ENCODE peak calls at places on chromosome 5, in six cellular contexts. One of them, this sample, is unnamed.

GRCh38 chr5:443239-444151 is 519 bp downstream of the EXOC3 start:
- DNase-seq in keratinocyte: no peak
- DNase-seq in CD8-positive, alpha-beta memory T cell: peak; percentile 61
- DNase-seq in upper lobe of right lung: peak; percentile 63
- DNase-seq in CD8-positive, alpha-beta T cell: peak; percentile 67
- DNase-seq in tibial artery: peak; percentile 18
- DNase-seq in this sample: no peak

GRCh38 chr5:74500037-74500917 is 140.3 kb downstream of the ENC1 start:
- DNase-seq in CD8-positive, alpha-beta T cell: no peak
- DNase-seq in upper lobe of right lung: no peak
- DNase-seq in tibial artery: no peak
- DNase-seq in CD8-positive, alpha-beta memory T cell: no peak
- DNase-seq in keratinocyte: no peak
- DNase-seq in this sample: no peak

GRCh38 chr5:14189680-14190079 is 46.5 kb downstream of the TRIO start:
- DNase-seq in tibial artery: no peak
- DNase-seq in CD8-positive, alpha-beta T cell: no peak
- DNase-seq in CD8-positive, alpha-beta memory T cell: no peak
- DNase-seq in upper lobe of right lung: no peak
- DNase-seq in keratinocyte: no peak
- DNase-seq in this sample: no peak

GRCh38 chr5:39453606-39454005 is 28.8 kb upstream of the DAB2 start:
- DNase-seq in CD8-positive, alpha-beta memory T cell: no peak
- DNase-seq in keratinocyte: no peak
- DNase-seq in upper lobe of right lung: no peak
- DNase-seq in tibial artery: no peak
- DNase-seq in CD8-positive, alpha-beta T cell: no peak
- DNase-seq in this sample: no peak

GRCh38 chr5:86228147-86228546 is 389.6 kb upstream of the COX7C start:
- DNase-seq in CD8-positive, alpha-beta memory T cell: no peak
- DNase-seq in CD8-positive, alpha-beta T cell: no peak
- DNase-seq in tibial artery: no peak
- DNase-seq in keratinocyte: no peak
- DNase-seq in upper lobe of right lung: no peak
- DNase-seq in this sample: no peak

GRCh38 chr5:155050384-155051019 is 36.9 kb downstream of the KIF4B start:
- DNase-seq in tibial artery: no peak
- DNase-seq in CD8-positive, alpha-beta memory T cell: no peak
- DNase-seq in keratinocyte: no peak
- DNase-seq in upper lobe of right lung: no peak
- DNase-seq in CD8-positive, alpha-beta T cell: no peak
- DNase-seq in this sample: no peak

GRCh38 chr5:3024976-3025375 is 273.5 kb upstream of the IRX2 start:
- DNase-seq in CD8-positive, alpha-beta T cell: peak; percentile 25
- DNase-seq in CD8-positive, alpha-beta memory T cell: no peak
- DNase-seq in tibial artery: no peak
- DNase-seq in keratinocyte: no peak
- DNase-seq in upper lobe of right lung: no peak
- DNase-seq in this sample: no peak

GRCh38 chr5:125424851-125425250 is 678.4 kb upstream of the ZNF608 start:
- DNase-seq in upper lobe of right lung: no peak
- DNase-seq in keratinocyte: no peak
- DNase-seq in CD8-positive, alpha-beta T cell: no peak
- DNase-seq in CD8-positive, alpha-beta memory T cell: no peak
- DNase-seq in tibial artery: no peak
- DNase-seq in this sample: no peak

GRCh38 chr5:69517763-69518212 is 25.2 kb downstream of the OCLN start:
- DNase-seq in tibial artery: no peak
- DNase-seq in upper lobe of right lung: no peak
- DNase-seq in CD8-positive, alpha-beta memory T cell: no peak
- DNase-seq in CD8-positive, alpha-beta T cell: no peak
- DNase-seq in keratinocyte: no peak
- DNase-seq in this sample: no peak

GRCh38 chr5:153974131-153974812 is 64.4 kb downstream of the FAM114A2 start:
- DNase-seq in tibial artery: no peak
- DNase-seq in CD8-positive, alpha-beta memory T cell: no peak
- DNase-seq in upper lobe of right lung: no peak
- DNase-seq in keratinocyte: no peak
- DNase-seq in CD8-positive, alpha-beta T cell: no peak
- DNase-seq in this sample: no peak

GRCh38 chr5:157025093-157025698 is 33.7 kb downstream of the HAVCR1 start:
- DNase-seq in upper lobe of right lung: no peak
- DNase-seq in CD8-positive, alpha-beta memory T cell: peak; percentile 72
- DNase-seq in keratinocyte: no peak
- DNase-seq in CD8-positive, alpha-beta T cell: peak; percentile 66
- DNase-seq in tibial artery: no peak
- DNase-seq in this sample: peak; percentile 96

GRCh38 chr5:95870105-95870672 is 47.7 kb upstream of the GLRX start:
- DNase-seq in upper lobe of right lung: no peak
- DNase-seq in tibial artery: no peak
- DNase-seq in keratinocyte: peak; percentile 44
- DNase-seq in CD8-positive, alpha-beta memory T cell: no peak
- DNase-seq in CD8-positive, alpha-beta T cell: no peak
- DNase-seq in this sample: no peak

GRCh38 chr5:6659941-6660684 is 26.9 kb downstream of the SRD5A1 start:
- DNase-seq in tibial artery: no peak
- DNase-seq in CD8-positive, alpha-beta memory T cell: no peak
- DNase-seq in CD8-positive, alpha-beta T cell: no peak
- DNase-seq in upper lobe of right lung: no peak
- DNase-seq in keratinocyte: no peak
- DNase-seq in this sample: peak; percentile 19

GRCh38 chr5:111697881-111698757 is 58.9 kb downstream of the NREP start:
- DNase-seq in CD8-positive, alpha-beta T cell: no peak
- DNase-seq in tibial artery: no peak
- DNase-seq in CD8-positive, alpha-beta memory T cell: no peak
- DNase-seq in keratinocyte: no peak
- DNase-seq in upper lobe of right lung: no peak
- DNase-seq in this sample: no peak

GRCh38 chr5:35443803-35444595 is 173.7 kb upstream of the SPEF2 start:
- DNase-seq in CD8-positive, alpha-beta memory T cell: no peak
- DNase-seq in CD8-positive, alpha-beta T cell: no peak
- DNase-seq in keratinocyte: no peak
- DNase-seq in tibial artery: no peak
- DNase-seq in upper lobe of right lung: no peak
- DNase-seq in this sample: no peak

GRCh38 chr5:4879693-4880303 is 260.3 kb upstream of the ADAMTS16 start:
- DNase-seq in keratinocyte: no peak
- DNase-seq in CD8-positive, alpha-beta T cell: no peak
- DNase-seq in upper lobe of right lung: peak; percentile 82
- DNase-seq in CD8-positive, alpha-beta memory T cell: no peak
- DNase-seq in tibial artery: peak; percentile 69
- DNase-seq in this sample: peak; percentile 47

GRCh38 chr5:178785999-178786398 is 55.5 kb upstream of the ZNF354A start:
- DNase-seq in CD8-positive, alpha-beta memory T cell: no peak
- DNase-seq in keratinocyte: no peak
- DNase-seq in tibial artery: no peak
- DNase-seq in upper lobe of right lung: peak; percentile 20
- DNase-seq in CD8-positive, alpha-beta T cell: no peak
- DNase-seq in this sample: no peak

GRCh38 chr5:96058084-96058483 is 96.4 kb upstream of the ELL2 start:
- DNase-seq in tibial artery: no peak
- DNase-seq in upper lobe of right lung: no peak
- DNase-seq in CD8-positive, alpha-beta memory T cell: no peak
- DNase-seq in CD8-positive, alpha-beta T cell: no peak
- DNase-seq in keratinocyte: no peak
- DNase-seq in this sample: no peak

GRCh38 chr5:132681476-132681831 is 7.7 kb downstream of the IL4 start:
- DNase-seq in upper lobe of right lung: no peak
- DNase-seq in tibial artery: no peak
- DNase-seq in CD8-positive, alpha-beta T cell: no peak
- DNase-seq in CD8-positive, alpha-beta memory T cell: no peak
- DNase-seq in keratinocyte: no peak
- DNase-seq in this sample: no peak

DNA sequence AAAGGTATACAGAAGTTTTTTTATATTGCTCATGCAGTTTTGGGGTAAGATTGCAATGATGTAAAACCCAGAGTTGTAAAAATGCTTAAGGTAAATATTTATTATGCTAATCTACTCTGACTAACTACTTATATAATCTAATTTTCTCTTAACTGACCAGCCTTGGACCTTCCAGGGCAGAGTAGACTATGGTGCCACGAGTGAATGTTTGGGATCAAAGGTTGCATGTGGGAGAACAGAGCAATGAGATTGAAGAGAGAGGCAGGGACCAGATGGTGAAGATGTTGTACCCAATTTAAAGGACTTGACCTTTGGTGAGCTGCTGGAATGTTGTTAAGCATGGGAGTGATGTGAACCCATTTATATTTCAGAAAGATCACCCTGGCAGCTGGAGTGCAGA is 34.8 kb upstream of the PANK3 start:
- DNase-seq in tibial artery: no peak
- DNase-seq in CD8-positive, alpha-beta memory T cell: no peak
- DNase-seq in upper lobe of right lung: no peak
- DNase-seq in keratinocyte: no peak
- DNase-seq in CD8-positive, alpha-beta T cell: no peak
- DNase-seq in this sample: no peak
- H3K27ac ChIP-seq in tibial artery: no peak overlapping the region
- H3K27ac ChIP-seq in CD8-positive, alpha-beta memory T cell: no peak overlapping the region
- H3K27ac ChIP-seq in upper lobe of right lung: no peak overlapping the region
- H3K27ac ChIP-seq in keratinocyte: no peak overlapping the region
- H3K27ac ChIP-seq in CD8-positive, alpha-beta T cell: no peak overlapping the region
- H3K27ac ChIP-seq in this sample: no peak overlapping the region

DNA sequence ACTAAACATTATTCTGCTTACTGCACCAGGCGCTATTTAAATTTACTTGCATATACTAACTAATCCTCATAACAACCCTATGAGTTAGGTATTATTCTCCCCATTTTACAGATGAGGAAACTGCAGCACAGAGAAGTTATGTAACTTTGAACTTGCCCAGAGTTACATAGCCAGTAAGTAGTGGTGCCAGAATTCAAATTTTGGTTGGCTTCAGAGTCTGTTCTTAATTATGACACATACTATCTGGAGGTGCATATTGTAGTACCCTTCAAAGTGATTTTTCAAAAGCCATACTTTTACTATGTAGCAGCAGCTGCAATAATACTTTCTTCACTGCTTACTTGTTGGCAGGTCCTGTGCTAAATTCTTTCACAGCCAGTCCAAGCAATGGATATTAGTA is 16.3 kb downstream of the MAN2A1 start:
- DNase-seq in upper lobe of right lung: no peak
- DNase-seq in keratinocyte: no peak
- DNase-seq in CD8-positive, alpha-beta memory T cell: no peak
- DNase-seq in tibial artery: no peak
- DNase-seq in CD8-positive, alpha-beta T cell: no peak
- DNase-seq in this sample: no peak
- H3K4me1 ChIP-seq in upper lobe of right lung: peaks cover 19% of the 10 kb centered on the region
- H3K4me1 ChIP-seq in keratinocyte: no peaks in the 10 kb centered on the region
- H3K4me1 ChIP-seq in CD8-positive, alpha-beta memory T cell: peaks cover 74% of the 10 kb centered on the region
- H3K4me1 ChIP-seq in tibial artery: peaks cover 13% of the 10 kb centered on the region
- H3K4me1 ChIP-seq in CD8-positive, alpha-beta T cell: peaks cover 67% of the 10 kb centered on the region
- H3K4me1 ChIP-seq in this sample: peaks cover 6% of the 10 kb centered on the region

GRCh38 chr5:55848783-55849182 is 2.4 kb upstream of the IL31RA start:
- DNase-seq in tibial artery: no peak
- DNase-seq in CD8-positive, alpha-beta T cell: no peak
- DNase-seq in CD8-positive, alpha-beta memory T cell: no peak
- DNase-seq in upper lobe of right lung: no peak
- DNase-seq in keratinocyte: no peak
- DNase-seq in this sample: no peak

GRCh38 chr5:55851675-55851979 is 470 bp downstream of the IL31RA start:
- DNase-seq in keratinocyte: no peak
- DNase-seq in tibial artery: no peak
- DNase-seq in CD8-positive, alpha-beta memory T cell: no peak
- DNase-seq in CD8-positive, alpha-beta T cell: no peak
- DNase-seq in upper lobe of right lung: no peak
- DNase-seq in this sample: no peak

GRCh38 chr5:55853271-55853670 is 2.1 kb downstream of the IL31RA start:
- DNase-seq in keratinocyte: peak; percentile 11
- DNase-seq in CD8-positive, alpha-beta T cell: no peak
- DNase-seq in tibial artery: no peak
- DNase-seq in CD8-positive, alpha-beta memory T cell: no peak
- DNase-seq in upper lobe of right lung: no peak
- DNase-seq in this sample: no peak

GRCh38 chr5:55852503-55852902 is 1.3 kb downstream of the IL31RA start:
- DNase-seq in keratinocyte: no peak
- DNase-seq in CD8-positive, alpha-beta memory T cell: no peak
- DNase-seq in CD8-positive, alpha-beta T cell: no peak
- DNase-seq in tibial artery: no peak
- DNase-seq in upper lobe of right lung: no peak
- DNase-seq in this sample: no peak

DNA sequence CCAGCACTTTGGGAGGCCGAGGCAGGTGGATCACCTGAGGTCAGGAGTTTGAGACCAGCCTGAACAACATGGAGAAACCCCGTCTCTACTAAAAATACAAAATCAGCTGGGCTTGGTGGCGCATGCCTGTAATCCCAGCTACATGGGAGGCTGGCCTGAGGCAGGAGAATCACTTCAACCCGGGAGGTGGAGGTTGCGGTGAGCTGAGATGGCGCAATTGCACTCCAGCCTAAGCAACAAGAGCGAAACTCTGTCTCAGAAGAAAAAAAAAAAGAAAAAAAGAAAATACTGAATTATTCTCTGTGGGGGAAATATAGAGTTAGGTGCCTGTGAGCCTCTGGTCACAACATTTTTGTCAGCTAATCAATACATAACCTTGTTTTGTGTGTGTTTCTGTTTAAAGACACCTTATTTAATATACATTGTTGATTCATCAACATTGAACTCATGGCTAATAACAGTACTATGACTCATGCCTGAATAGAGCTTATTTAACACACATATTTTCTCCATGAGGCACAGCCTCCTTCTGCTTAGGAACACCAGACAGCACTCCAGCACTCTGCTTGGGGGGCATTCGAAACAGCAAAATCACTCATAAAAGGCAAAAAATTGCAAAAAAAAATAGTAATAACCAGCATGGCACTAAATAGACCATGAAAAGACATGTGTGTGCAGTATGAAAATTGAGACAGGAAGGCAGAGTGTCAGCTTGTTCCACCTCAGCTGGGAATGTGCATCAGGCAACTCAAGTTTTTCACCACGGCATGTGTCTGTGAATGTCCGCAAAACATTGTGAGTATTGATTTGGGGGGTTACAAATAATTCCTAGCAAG is at the start of gene IL31RA:
- DNase-seq in CD8-positive, alpha-beta T cell: no peak
- DNase-seq in tibial artery: no peak
- DNase-seq in upper lobe of right lung: no peak
- DNase-seq in keratinocyte: peak; percentile 44
- DNase-seq in CD8-positive, alpha-beta memory T cell: no peak
- DNase-seq in this sample: no peak
- H3K4me3 ChIP-seq in CD8-positive, alpha-beta T cell: no peak within 1 kb of the TSS
- H3K4me3 ChIP-seq in tibial artery: no peak within 1 kb of the TSS
- H3K4me3 ChIP-seq in upper lobe of right lung: no peak within 1 kb of the TSS
- H3K4me3 ChIP-seq in keratinocyte: peak within 1 kb of the TSS; percentile 44
- H3K4me3 ChIP-seq in CD8-positive, alpha-beta memory T cell: no peak within 1 kb of the TSS
- H3K4me3 ChIP-seq in this sample: no peak within 1 kb of the TSS

DNA sequence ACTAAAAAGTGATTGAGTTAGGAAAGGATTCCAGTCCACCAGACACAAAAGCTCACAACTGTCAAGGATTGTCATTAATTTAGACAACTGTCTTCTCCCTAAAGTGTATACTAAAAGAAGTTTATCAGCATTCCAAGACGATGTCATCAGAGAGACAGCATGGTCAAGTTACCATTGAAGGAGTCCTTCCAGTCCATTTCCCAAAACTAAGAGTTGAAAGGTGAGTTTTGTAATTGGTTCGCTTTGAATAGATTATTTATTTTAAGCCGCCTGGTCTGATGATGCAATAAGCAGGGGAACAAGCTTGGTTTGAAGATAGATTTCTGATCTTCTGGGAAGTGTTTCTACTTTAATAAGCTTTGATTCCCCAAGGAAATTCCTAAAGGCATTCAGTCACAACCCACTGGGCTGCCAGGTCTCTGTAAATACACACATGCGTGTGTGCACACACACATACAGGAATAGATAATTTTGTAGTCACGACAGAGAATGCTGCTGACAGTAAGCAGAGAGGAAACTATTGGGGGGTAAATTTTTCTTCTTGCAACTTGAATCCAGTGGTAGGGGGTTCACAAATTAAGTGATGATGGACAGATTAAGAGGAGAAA is 234.8 kb downstream of the PIK3R1 start:
- DNase-seq in tibial artery: no peak
- DNase-seq in CD8-positive, alpha-beta memory T cell: no peak
- DNase-seq in CD8-positive, alpha-beta T cell: no peak
- DNase-seq in upper lobe of right lung: no peak
- DNase-seq in keratinocyte: no peak
- DNase-seq in this sample: no peak
- H3K27ac ChIP-seq in tibial artery: peak overlapping the region; percentile 59
- H3K27ac ChIP-seq in CD8-positive, alpha-beta memory T cell: no peak overlapping the region
- H3K27ac ChIP-seq in CD8-positive, alpha-beta T cell: no peak overlapping the region
- H3K27ac ChIP-seq in upper lobe of right lung: no peak overlapping the region
- H3K27ac ChIP-seq in keratinocyte: no peak overlapping the region
- H3K27ac ChIP-seq in this sample: no peak overlapping the region

This sample was measured in CD4-positive, CD25-positive, alpha-beta regulatory T cell.